ENCODE peak calls at places on chromosomes 6 and 20, in seven cellular contexts. Y is GM23248, C is fibroblast of lung, L is neural progenitor cell, S is H1, M is GM12878, E is mammary epithelial cell. F is an unnamed sample. For H4K20me1, the result is how much of the 10 kb centered on the place peaks cover.

GRCh38 chr6:114569643-114570042 is 226.8 kb upstream of the HS3ST5 start:
- DNase-seq in Y (no peak), M (no peak), S (no peak), L (peak), C (no peak), E (no peak), F (no peak)

GRCh38 chr6:142079130-142079529 is 53.6 kb upstream of the GJE1 start:
- DNase-seq in C (no peak), S (no peak), Y (no peak), E (no peak), L (no peak), M (no peak), F (no peak)

GRCh38 chr6:170454512-170455285 is 98.4 kb downstream of the PSMB1 start:
- DNase-seq in M (no peak), E (no peak), S (no peak), L (no peak), C (no peak), Y (no peak), F (no peak)

GRCh38 chr6:113184291-113184690 is 672.9 kb upstream of the MARCKS start:
- DNase-seq in E (no peak), L (no peak), Y (peak), S (no peak), M (no peak), C (peak), F (no peak)

GRCh38 chr20:61997891-61998290 is 67.8 kb downstream of the TAF4 start:
- DNase-seq in C (no peak), E (no peak), Y (no peak), L (no peak), S (no peak), M (no peak), F (no peak)

GRCh38 chr6:41427642-41428401 is 92.4 kb downstream of the NCR2 start:
- DNase-seq in M (no peak), C (no peak), L (peak), E (peak), S (peak), Y (peak), F (no peak)

GRCh38 chr6:32854376-32855178 is 585 bp downstream of the PSMB9 start:
- DNase-seq in L (no peak), S (no peak), Y (peak), M (no peak), E (peak), C (peak), F (peak)

GRCh38 chr6:159974932-159975331 is 6.0 kb downstream of the IGF2R start:
- DNase-seq in E (no peak), M (no peak), Y (no peak), L (no peak), S (no peak), C (no peak), F (no peak)

GRCh38 chr20:5316188-5317158 is at the start of gene PROKR2:
- DNase-seq in C (no peak), L (peak), E (peak), Y (peak), S (peak), M (no peak), F (no peak)

GRCh38 chr6:17719323-17720041 is 12.8 kb upstream of the NUP153 start:
- DNase-seq in L (no peak), S (no peak), Y (no peak), M (no peak), E (no peak), C (no peak), F (no peak)

GRCh38 chr20:17631576-17632319 is 50.3 kb downstream of the RRBP1 start:
- DNase-seq in M (no peak), E (no peak), C (no peak), L (no peak), Y (no peak), S (no peak), F (no peak)

GRCh38 chr20:17630806-17631195 is 51.2 kb downstream of the RRBP1 start:
- DNase-seq in E (no peak), Y (no peak), S (no peak), L (no peak), M (no peak), C (no peak), F (no peak)

GRCh38 chr20:17629025-17629424 is 53.0 kb downstream of the RRBP1 start:
- DNase-seq in S (no peak), Y (no peak), L (no peak), M (no peak), E (no peak), C (no peak), F (no peak)

GRCh38 chr20:17629678-17630089 is 52.4 kb downstream of the RRBP1 start:
- DNase-seq in M (no peak), Y (no peak), L (no peak), E (no peak), C (no peak), S (no peak), F (no peak)

GRCh38 chr20:17630151-17630805 is 51.8 kb downstream of the RRBP1 start:
- DNase-seq in E (no peak), Y (no peak), S (no peak), L (no peak), C (no peak), M (no peak), F (no peak)
- H4K20me1 ChIP-seq in E (under half), Y (under half), S (under half), L (under half), C (under half), M (under half), F (under half)

GRCh38 chr20:36775196-36775595 is 1.6 kb upstream of the DSN1 start:
- DNase-seq in E (no peak), C (no peak), Y (peak), L (no peak), S (no peak), M (no peak), F (no peak)
- H2AFZ ChIP-seq in E (no peak), C (no peak), Y (peak), L (no peak), S (no peak), M (no peak), F (no peak)

GRCh38 chr6:30169658-30170614 is 6.6 kb downstream of the TRIM15 start:
- DNase-seq in E (peak), S (no peak), M (peak), Y (peak), L (peak), C (peak), F (peak)
- TF ChIP-seq EZH2 in E (no peak), S (no peak), M (no peak), Y (no peak), L (no peak), C (no peak), F (no peak)

GRCh38 chr6:132498638-132499037 is 14.3 kb downstream of the STX7 start:
- DNase-seq in E (no peak), L (no peak), Y (no peak), M (peak), C (no peak), S (no peak), F (no peak)
- H4K20me1 ChIP-seq in E (under half), L (under half), Y (under half), M (under half), C (under half), S (under half), F (under half)

DNA sequence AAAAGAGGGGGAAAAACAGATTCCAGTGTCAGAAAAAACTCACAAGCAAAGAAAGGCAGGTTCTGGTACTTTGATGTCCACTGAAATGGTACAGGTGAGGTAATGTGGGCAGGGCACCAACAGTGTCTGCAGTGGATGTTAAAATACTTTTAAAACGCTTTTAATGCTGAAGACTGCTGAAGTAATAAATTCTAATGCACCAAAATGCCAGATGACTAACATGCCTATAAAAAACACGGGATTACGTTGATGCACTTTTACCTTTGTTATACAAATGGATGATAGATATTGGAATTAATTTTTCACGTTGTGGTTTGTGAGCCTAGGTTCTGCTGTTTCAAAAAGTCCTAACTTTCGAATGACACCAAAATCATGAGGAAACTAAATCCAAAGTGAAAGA is 83.3 kb downstream of the TINAG start:
- DNase-seq in C (no peak), Y (no peak), E (no peak), L (no peak), S (no peak), M (no peak), F (no peak)
- H2AFZ ChIP-seq in C (no peak), Y (no peak), E (no peak), L (peak), S (no peak), M (no peak), F (no peak)